ENCODE peak calls at places on chromosomes 3 and 15, in four cellular contexts. W is K562, Z is GM12878, D is HepG2. Q is an unnamed sample.

GRCh38 chr3:127053450-127053849 is 70.5 kb downstream of the PLXNA1 start:
- DNase-seq in D (no peak), W (no peak), Z (no peak), Q (no peak)

GRCh38 chr3:111890051-111890580 is 31.1 kb downstream of the PHLDB2 start:
- DNase-seq in W (no peak), Z (no peak), D (no peak), Q (no peak)

GRCh38 chr3:131960324-131960723 is 74.5 kb downstream of the CPNE4 start:
- DNase-seq in W (no peak), Z (no peak), D (no peak), Q (no peak)

GRCh38 chr15:50017522-50017921 is 101.5 kb downstream of the ATP8B4 start:
- DNase-seq in Z (no peak), W (no peak), D (no peak), Q (no peak)

GRCh38 chr3:133805384-133805701 is 272 bp upstream of the SRPRB start:
- DNase-seq in D (no peak), Z (no peak), W (no peak), Q (peak)

GRCh38 chr3:42226470-42227425 is 39.2 kb downstream of the CCK start:
- DNase-seq in W (peak), Z (no peak), D (no peak), Q (no peak)

GRCh38 chr3:150177673-150178378 is 207.1 kb upstream of the PFN2 start:
- DNase-seq in W (no peak), Z (no peak), D (no peak), Q (no peak)

GRCh38 chr3:196288141-196288460 is 575 bp upstream of the PCYT1A start:
- DNase-seq in D (no peak), Z (no peak), W (no peak), Q (no peak)

GRCh38 chr3:50316657-50317242 is 5.8 kb downstream of the HYAL2 start:
- DNase-seq in W (peak), D (no peak), Z (no peak), Q (no peak)

GRCh38 chr3:15858547-15859506 is 61.0 kb upstream of the ANKRD28 start:
- DNase-seq in W (peak), D (peak), Z (peak), Q (peak)
- TF ChIP-seq TAF1 in W (no peak), D (no peak), Z (no peak), Q (no peak)

DNA sequence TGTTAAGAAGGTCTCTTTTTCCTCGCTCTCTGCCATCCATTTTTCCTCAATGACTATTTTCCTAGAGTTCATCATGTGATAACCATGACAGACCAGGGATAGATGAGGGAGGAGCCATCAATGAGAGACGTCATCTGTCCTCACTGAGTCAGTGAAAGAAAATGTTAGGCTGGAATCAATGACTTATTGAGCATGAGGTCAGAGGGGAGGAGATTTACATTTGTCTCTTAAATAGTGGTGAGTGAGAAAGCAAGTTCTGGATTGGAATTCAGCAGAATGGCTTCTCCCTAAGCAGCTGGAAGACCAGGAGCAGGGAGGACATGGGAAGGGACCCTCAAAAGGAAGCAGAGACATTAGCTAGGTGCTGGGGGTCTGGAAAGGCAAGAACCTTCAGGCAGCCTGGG is 28.2 kb upstream of the USP3 start:
- DNase-seq in W (no peak), Z (no peak), D (peak), Q (no peak)
- TF ChIP-seq USF2 in W (no peak), Z (no peak), D (no peak), Q (no peak)

GRCh38 chr3:69791919-69792399 is 52.7 kb downstream of the MITF start:
- DNase-seq in Z (no peak), D (no peak), W (peak), Q (peak)
- TF ChIP-seq TAF1 in Z (no peak), D (no peak), W (no peak), Q (no peak)

GRCh38 chr15:53512029-53512428 is 247.4 kb downstream of the WDR72 start:
- DNase-seq in D (peak), Z (no peak), W (no peak), Q (no peak)
- TF ChIP-seq USF2 in D (no peak), Z (no peak), W (no peak), Q (no peak)

Q was measured in SK-N-SH.